ENCODE peak calls at places on chromosomes 7 and 10, in five cellular contexts. S is EL, H is amniotic stem cell, D is Calu3, J is psoas muscle. U is an unnamed sample.

GRCh38 chr7:127251458-127252379 is 1.0 kb downstream of the GRM8 start:
- DNase-seq in S (no peak), H (no peak), D (no peak), J (peak; percentile 55), U (no peak)

GRCh38 chr10:122164028-122164601 is 107.0 kb upstream of the BTBD16 start:
- DNase-seq in S (no peak), H (no peak), D (no peak), J (no peak), U (peak; percentile 72)

GRCh38 chr7:117259626-117260025 is 63.2 kb downstream of the WNT2 start:
- DNase-seq in S (peak; percentile 77), H (peak; percentile 36), D (no peak), J (no peak), U (peak; percentile 48)

GRCh38 chr7:50362712-50363282 is 58.3 kb downstream of the IKZF1 start:
- DNase-seq in S (no peak), H (no peak), D (no peak), J (no peak), U (no peak)

GRCh38 chr10:47441973-47442750 is 41.8 kb downstream of the ANXA8 start:
- DNase-seq in S (no peak), H (no peak), D (no peak), J (no peak), U (no peak)

GRCh38 chr10:88227342-88228018 is 355.6 kb downstream of the RNLS start:
- DNase-seq in S (peak; percentile 13), H (peak; percentile 15), D (no peak), J (peak; percentile 66), U (peak; percentile 88)

GRCh38 chr10:42836096-42836495 is 53.5 kb downstream of the BMS1 start:
- DNase-seq in S (no peak), H (no peak), D (no peak), J (no peak), U (no peak)

GRCh38 chr7:44912775-44913347 is 27.5 kb upstream of the PURB start:
- DNase-seq in S (no peak), H (no peak), D (no peak), J (no peak), U (peak; percentile 7)

GRCh38 chr10:30027057-30028005 is 32.1 kb downstream of the JCAD start:
- DNase-seq in S (no peak), H (no peak), D (peak; percentile 67), J (peak; percentile 69), U (no peak)

GRCh38 chr10:34739915-34740314 is 75.2 kb downstream of the PARD3 start:
- DNase-seq in S (peak; percentile 37), H (peak; percentile 37), D (peak; percentile 60), J (peak; percentile 79), U (peak; percentile 90)

GRCh38 chr7:2520808-2521146 is 1.2 kb downstream of the LFNG start:
- DNase-seq in S (peak; percentile 49), H (no peak), D (peak; percentile 41), J (no peak), U (peak; percentile 52)

GRCh38 chr10:13388478-13388877 is 40.4 kb upstream of the SEPHS1 start:
- DNase-seq in S (no peak), H (no peak), D (no peak), J (no peak), U (no peak)

GRCh38 chr7:54354436-54354835 is 187.7 kb upstream of the VSTM2A start:
- DNase-seq in S (no peak), H (no peak), D (no peak), J (no peak), U (no peak)

GRCh38 chr10:18238875-18239485 is 98.8 kb downstream of the CACNB2 start:
- DNase-seq in S (peak; percentile 50), H (no peak), D (no peak), J (no peak), U (peak; percentile 82)

GRCh38 chr10:100339236-100339635 is 7.8 kb upstream of the SCD start:
- DNase-seq in S (no peak), H (no peak), D (no peak), J (no peak), U (no peak)

GRCh38 chr10:113415246-113415645 is 137.6 kb upstream of the HABP2 start:
- DNase-seq in S (no peak), H (no peak), D (no peak), J (no peak), U (peak; percentile 4)

GRCh38 chr7:155299539-155300202 is 2.0 kb downstream of the INSIG1 start:
- DNase-seq in S (no peak), H (no peak), D (no peak), J (no peak), U (peak; percentile 37)

GRCh38 chr10:44589931-44590330 is 205.0 kb upstream of the CXCL12 start:
- DNase-seq in S (no peak), H (no peak), D (no peak), J (no peak), U (no peak)

U was measured in foreskin fibroblast.